ENCODE peak calls at places on chromosomes 12 and 14, in ten cellular contexts. X is suprapubic skin, Q is K562, T is A549, B is SK-N-SH, W is transverse colon, L is stomach, N is sigmoid colon, D is ovary, S is upper lobe of left lung. U is an unnamed sample. For H3K4me1, the result is how much of the 10 kb centered on the place peaks cover.

GRCh38 chr12:114096461-114096860 is 130.3 kb upstream of the RBM19 start:
- DNase-seq in L (no peak), D (no peak), B (no peak), Q (no peak), X (no peak), T (no peak), W (no peak), S (no peak), N (no peak), U (no peak)

GRCh38 chr14:88831285-88831684 is 6.8 kb downstream of the TTC8 start:
- DNase-seq in D (no peak), X (no peak), Q (no peak), N (no peak), L (no peak), B (no peak), W (no peak), S (no peak), T (no peak), U (no peak)

GRCh38 chr14:105491366-105492006 is 440 bp downstream of the TEDC1 start:
- DNase-seq in N (peak), S (peak), B (peak), T (peak), W (peak), D (peak), X (no peak), L (peak), Q (peak), U (no peak)

GRCh38 chr14:41586237-41586636 is 20.4 kb upstream of the LRFN5 start:
- DNase-seq in N (no peak), W (no peak), Q (no peak), S (no peak), B (no peak), X (no peak), D (no peak), T (no peak), L (no peak), U (no peak)

GRCh38 chr12:7994731-7995205 is 37.7 kb upstream of the FOXJ2 start:
- DNase-seq in L (no peak), N (no peak), Q (no peak), W (no peak), S (no peak), D (no peak), B (no peak), T (no peak), X (no peak), U (no peak)

GRCh38 chr14:74670726-74671125 is 42.2 kb downstream of the AREL1 start:
- DNase-seq in D (no peak), T (no peak), X (no peak), S (no peak), L (no peak), B (no peak), N (no peak), Q (no peak), W (no peak), U (no peak)

GRCh38 chr12:105580841-105581352 is 250.4 kb downstream of the C12orf75 start:
- DNase-seq in B (no peak), X (no peak), D (no peak), T (no peak), N (no peak), Q (no peak), W (peak), S (no peak), L (no peak), U (no peak)

GRCh38 chr14:73269729-73270651 is 32.7 kb downstream of the PAPLN start:
- DNase-seq in N (peak), W (peak), B (peak), Q (no peak), S (peak), L (peak), X (no peak), D (peak), T (no peak), U (no peak)

GRCh38 chr14:98634043-98634820 is 637.8 kb downstream of the BCL11B start:
- DNase-seq in B (no peak), W (no peak), N (no peak), X (no peak), T (no peak), L (no peak), S (no peak), Q (no peak), D (no peak), U (no peak)

GRCh38 chr14:69673578-69674305 is 62.3 kb downstream of the SUSD6 start:
- DNase-seq in N (no peak), L (no peak), B (no peak), Q (no peak), T (no peak), X (no peak), D (no peak), S (no peak), W (no peak), U (no peak)
- H3K4me1 ChIP-seq in N (under half), L (under half), B (under half), Q (under half), T (under half), X (half or more), D (under half), S (half or more), W (under half), U (under half)

GRCh38 chr14:84806627-84807026 is 723.3 kb upstream of the FLRT2 start:
- DNase-seq in X (no peak), B (no peak), D (no peak), N (no peak), L (no peak), Q (no peak), W (no peak), T (no peak), S (no peak), U (no peak)
- TF ChIP-seq EP300 in X (no peak), B (no peak), D (no peak), N (no peak), L (no peak), Q (no peak), W (no peak), T (no peak), S (no peak), U (no peak)

GRCh38 chr14:21384494-21384851 is 654 bp upstream of the SUPT16H start:
- DNase-seq in T (no peak), D (no peak), L (no peak), X (no peak), S (no peak), B (no peak), N (no peak), W (no peak), Q (no peak), U (no peak)

GRCh38 chr14:21379338-21379737 is 4.5 kb downstream of the SUPT16H start:
- DNase-seq in L (no peak), Q (no peak), T (no peak), D (no peak), B (no peak), N (no peak), W (no peak), X (no peak), S (no peak), U (no peak)

GRCh38 chr14:21383848-21384493 is at the start of gene SUPT16H:
- DNase-seq in B (peak), W (peak), N (peak), S (peak), L (peak), T (peak), Q (peak), D (peak), X (peak), U (peak)

GRCh38 chr14:21382886-21383847 is 652 bp downstream of the SUPT16H start:
- DNase-seq in T (peak), D (no peak), B (peak), W (peak), X (no peak), N (peak), Q (peak), S (peak), L (peak), U (no peak)

DNA sequence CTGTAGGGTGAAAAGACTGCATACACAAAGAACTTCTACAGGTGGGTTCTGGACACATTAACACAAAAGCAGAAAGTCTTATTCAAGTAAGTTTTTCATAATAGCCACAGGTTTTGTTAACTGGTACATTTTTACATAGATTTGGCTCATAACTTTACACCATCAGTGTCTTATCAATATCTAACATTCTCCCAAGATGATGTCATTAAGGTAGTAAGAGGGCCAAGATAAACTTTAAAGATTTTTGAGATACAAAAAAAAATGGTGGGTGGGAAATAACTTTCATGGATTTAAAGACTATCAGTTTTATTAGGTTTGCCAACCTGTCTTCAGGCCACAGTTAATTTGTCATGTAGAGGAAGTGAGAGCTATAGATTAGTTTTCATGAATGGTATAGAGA is 1.7 kb downstream of the SUPT16H start:
- DNase-seq in X (no peak), N (no peak), W (no peak), Q (no peak), B (no peak), T (no peak), L (no peak), D (no peak), S (no peak), U (no peak)
- H3K4me3 ChIP-seq in X (no peak), N (no peak), W (no peak), Q (peak), B (peak), T (peak), L (no peak), D (no peak), S (no peak), U (no peak)

GRCh38 chr12:57838594-57839302 is 7.8 kb downstream of the CTDSP2 start:
- DNase-seq in Q (no peak), X (no peak), N (no peak), B (no peak), D (no peak), S (no peak), T (no peak), L (no peak), W (no peak), U (no peak)

GRCh38 chr12:57842342-57843294 is 3.9 kb downstream of the CTDSP2 start:
- DNase-seq in N (no peak), S (no peak), X (no peak), D (no peak), T (no peak), L (no peak), B (no peak), W (peak), Q (no peak), U (no peak)

GRCh38 chr12:57841445-57841844 is 5.1 kb downstream of the CTDSP2 start:
- DNase-seq in S (no peak), W (no peak), D (no peak), X (no peak), N (no peak), B (peak), T (no peak), L (no peak), Q (no peak), U (no peak)

GRCh38 chr12:57839996-57840395 is 6.5 kb downstream of the CTDSP2 start:
- DNase-seq in Q (no peak), N (no peak), X (no peak), L (no peak), S (no peak), W (no peak), B (no peak), T (no peak), D (peak), U (no peak)

GRCh38 chr12:57840701-57841100 is 5.8 kb downstream of the CTDSP2 start:
- DNase-seq in N (no peak), B (peak), Q (no peak), L (peak), X (no peak), W (no peak), S (peak), T (no peak), D (no peak), U (no peak)
- H3K4me1 ChIP-seq in N (under half), B (half or more), Q (half or more), L (half or more), X (half or more), W (half or more), S (half or more), T (half or more), D (under half), U (half or more)

GRCh38 chr12:78612224-78612623 is 252.3 kb upstream of the SYT1 start:
- DNase-seq in W (no peak), B (no peak), T (no peak), Q (no peak), N (no peak), S (no peak), L (no peak), X (no peak), D (no peak), U (no peak)

DNA sequence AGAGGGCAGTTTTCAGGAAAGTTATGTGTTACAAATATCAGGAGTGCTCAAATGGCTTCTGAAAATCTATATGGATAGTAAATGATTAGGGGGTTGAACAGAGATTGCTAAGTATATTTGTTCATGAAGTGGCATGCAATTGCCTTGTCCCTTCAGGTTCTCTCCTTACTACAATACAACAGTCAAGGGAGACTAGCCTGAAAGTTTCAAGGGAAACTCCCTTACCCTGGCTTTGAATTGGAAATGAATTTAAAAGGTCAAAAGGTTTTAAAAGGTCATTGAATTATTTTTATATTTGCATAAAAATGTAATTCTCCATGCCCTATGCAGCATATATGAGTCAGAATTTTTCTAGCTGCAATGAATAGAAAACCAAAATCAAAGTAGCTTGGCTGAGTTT is 253.1 kb upstream of the SYT1 start:
- DNase-seq in W (no peak), N (no peak), D (no peak), X (no peak), B (no peak), T (no peak), S (no peak), L (no peak), Q (no peak), U (no peak)
- TF ChIP-seq EP300 in W (no peak), N (no peak), D (no peak), X (no peak), B (no peak), T (no peak), S (no peak), L (no peak), Q (no peak), U (no peak)

U was measured in tibial nerve.